ENCODE peak calls at places on chromosome 10, in four cellular contexts. J, L, O and F are unnamed samples.
A peak's percentile ranks its signal among the peaks of the same experiment; 100 is the strongest.

GRCh38 chr10:86765548-86765947 is 9.1 kb downstream of the BMPR1A start:
- DNase-seq in L (no peak), O (no peak), J (no peak), F (no peak)

GRCh38 chr10:132865851-132866600 is 76.3 kb downstream of the CFAP46 start:
- DNase-seq in J (no peak), L (no peak), O (no peak), F (no peak)

GRCh38 chr10:86599041-86599440 is 55.3 kb upstream of the OPN4 start:
- DNase-seq in L (no peak), J (no peak), O (no peak), F (no peak)

GRCh38 chr10:35607475-35608316 is 2.6 kb downstream of the GJD4 start:
- DNase-seq in O (no peak), J (no peak), L (no peak), F (no peak)

GRCh38 chr10:58335306-58336005 is 650 bp downstream of the UBE2D1 start:
- DNase-seq in O (peak; percentile 48), L (no peak), J (no peak), F (no peak)

GRCh38 chr10:97025613-97026242 is 160.0 kb downstream of the SLIT1 start:
- DNase-seq in O (peak; percentile 76), J (peak; percentile 38), L (peak; percentile 4), F (no peak)

GRCh38 chr10:92851003-92851402 is 2.7 kb downstream of the EXOC6 start:
- DNase-seq in O (no peak), J (no peak), L (no peak), F (no peak)

GRCh38 chr10:132829403-132829802 is 43.5 kb upstream of the NKX6-2 start:
- DNase-seq in J (no peak), O (no peak), L (no peak), F (no peak)

GRCh38 chr10:121481222-121481621 is 117.0 kb downstream of the FGFR2 start:
- DNase-seq in O (no peak), J (no peak), L (no peak), F (no peak)

GRCh38 chr10:44513592-44513991 is 128.7 kb upstream of the CXCL12 start:
- DNase-seq in L (no peak), J (no peak), O (peak; percentile 23), F (no peak)

GRCh38 chr10:29136401-29136800 is 152.5 kb upstream of the LYZL1 start:
- DNase-seq in J (no peak), L (no peak), O (peak; percentile 41), F (no peak)

GRCh38 chr10:70478191-70479160 is at the start of gene PALD1:
- DNase-seq in J (no peak), O (peak; percentile 48), L (no peak), F (no peak)

GRCh38 chr10:110368556-110368955 is 63.8 kb upstream of the SMNDC1 start:
- DNase-seq in L (no peak), J (no peak), O (no peak), F (no peak)

GRCh38 chr10:110812583-110812982 is 59.1 kb upstream of the PDCD4 start:
- DNase-seq in J (no peak), O (no peak), L (no peak), F (no peak)

GRCh38 chr10:20767028-20767427 is 130.1 kb downstream of the NEBL start:
- DNase-seq in J (no peak), O (peak; percentile 42), L (no peak), F (no peak)

GRCh38 chr10:9010093-9010492 is 955.6 kb downstream of the GATA3 start:
- DNase-seq in J (no peak), L (no peak), O (no peak), F (no peak)

GRCh38 chr10:15335500-15335899 is 35.6 kb downstream of the FAM171A1 start:
- DNase-seq in O (no peak), J (no peak), L (no peak), F (no peak)

GRCh38 chr10:14541379-14541778 is 210.7 kb upstream of the FRMD4A start:
- DNase-seq in O (no peak), L (no peak), J (no peak), F (no peak)

GRCh38 chr10:73723516-73723915 is 20.7 kb upstream of the SEC24C start:
- DNase-seq in L (no peak), J (no peak), O (no peak), F (no peak)

GRCh38 chr10:74923556-74923955 is 97.2 kb downstream of the KAT6B start:
- DNase-seq in J (no peak), O (no peak), L (no peak), F (no peak)

GRCh38 chr10:69571618-69572158 is 1.5 kb downstream of the NEUROG3 start:
- DNase-seq in L (no peak), J (no peak), O (no peak), F (no peak)

GRCh38 chr10:12419279-12419847 is 70.0 kb downstream of the CAMK1D start:
- DNase-seq in O (peak; percentile 91), J (peak; percentile 51), L (no peak), F (peak; percentile 31)

GRCh38 chr10:102419561-102420442 is 834 bp upstream of the FBXL15 start:
- DNase-seq in O (peak; percentile 47), L (peak; percentile 58), J (peak; percentile 52), F (no peak)

GRCh38 chr10:99809931-99810615 is 27.6 kb downstream of the ABCC2 start:
- DNase-seq in L (no peak), O (no peak), J (no peak), F (no peak)

GRCh38 chr10:87660484-87661133 is 931 bp downstream of the PAPSS2 start:
- DNase-seq in L (no peak), J (no peak), O (no peak), F (no peak)

GRCh38 chr10:11898372-11899066 is 75.4 kb downstream of the PROSER2 start:
- DNase-seq in L (no peak), J (no peak), O (peak; percentile 89), F (no peak)

GRCh38 chr10:104273899-104274575 is 5.1 kb downstream of the GSTO2 start:
- DNase-seq in O (no peak), J (no peak), L (no peak), F (no peak)

GRCh38 chr10:112244197-112244596 is 39.0 kb upstream of the TECTB start:
- DNase-seq in L (no peak), O (no peak), J (no peak), F (no peak)

GRCh38 chr10:58328233-58328632 is 6.6 kb upstream of the UBE2D1 start:
- DNase-seq in L (no peak), J (no peak), O (no peak), F (no peak)

GRCh38 chr10:58237014-58237830 is 30.5 kb downstream of the IPMK start:
- DNase-seq in O (peak; percentile 78), L (no peak), J (no peak), F (no peak)

GRCh38 chr10:3464760-3465405 is 292.3 kb upstream of the PITRM1 start:
- DNase-seq in J (no peak), L (peak; percentile 62), O (peak; percentile 35), F (no peak)

GRCh38 chr10:132716691-132717490 is 69.1 kb downstream of the NKX6-2 start:
- DNase-seq in L (no peak), J (no peak), O (no peak), F (no peak)

GRCh38 chr10:89339860-89340259 is 12.1 kb downstream of the IFIT3 start:
- DNase-seq in L (no peak), J (no peak), O (no peak), F (no peak)

GRCh38 chr10:127867805-127868204 is 24.9 kb downstream of the CLRN3 start:
- DNase-seq in J (no peak), L (no peak), O (no peak), F (no peak)

GRCh38 chr10:132698761-132699391 is 87.1 kb downstream of the NKX6-2 start:
- DNase-seq in J (no peak), O (no peak), L (no peak), F (no peak)

GRCh38 chr10:124688889-124689670 is 55.1 kb downstream of the FAM53B start:
- DNase-seq in J (peak; percentile 41), O (peak; percentile 18), L (no peak), F (no peak)

GRCh38 chr10:80356563-80356999 is at the start of the genes DYDC1 and DYDC2:
- DNase-seq in J (peak; percentile 18), O (no peak), L (peak; percentile 45), F (no peak)